ENCODE peak calls at places on chromosomes 4 and X, in seven cellular contexts. One of them, this sample, is unnamed.

GRCh38 chr4:60743654-60744053 is 456.5 kb upstream of the ADGRL3 start:
- DNase-seq in fibroblast of pulmonary artery: no peak
- DNase-seq in cardiac fibroblast: no peak
- DNase-seq in AG10803: no peak
- DNase-seq in right lobe of liver: no peak
- DNase-seq in GM06990: no peak
- DNase-seq in body of pancreas: no peak
- DNase-seq in this sample: no peak

GRCh38 chr4:98113005-98113404 is 30.3 kb downstream of the STPG2 start:
- DNase-seq in fibroblast of pulmonary artery: peak; percentile 42
- DNase-seq in cardiac fibroblast: peak; percentile 42
- DNase-seq in AG10803: peak; percentile 28
- DNase-seq in right lobe of liver: no peak
- DNase-seq in GM06990: no peak
- DNase-seq in body of pancreas: no peak
- DNase-seq in this sample: no peak

GRCh38 chr4:52551487-52551886 is 107.6 kb downstream of the USP46 start:
- DNase-seq in fibroblast of pulmonary artery: no peak
- DNase-seq in cardiac fibroblast: peak; percentile 20
- DNase-seq in AG10803: no peak
- DNase-seq in right lobe of liver: no peak
- DNase-seq in GM06990: no peak
- DNase-seq in body of pancreas: no peak
- DNase-seq in this sample: no peak

GRCh38 chr4:52588097-52588496 is 71.0 kb downstream of the USP46 start:
- DNase-seq in fibroblast of pulmonary artery: peak; percentile 23
- DNase-seq in cardiac fibroblast: peak; percentile 31
- DNase-seq in AG10803: peak; percentile 14
- DNase-seq in right lobe of liver: no peak
- DNase-seq in GM06990: no peak
- DNase-seq in body of pancreas: peak; percentile 33
- DNase-seq in this sample: no peak

GRCh38 chrX:113260474-113260873 is 419.8 kb upstream of the AMOT start:
- DNase-seq in fibroblast of pulmonary artery: peak; percentile 4
- DNase-seq in cardiac fibroblast: peak; percentile 0
- DNase-seq in AG10803: peak; percentile 0
- DNase-seq in right lobe of liver: no peak
- DNase-seq in GM06990: no peak
- DNase-seq in body of pancreas: no peak
- DNase-seq in this sample: no peak

GRCh38 chr4:3612275-3612674 is 80.1 kb upstream of the LRPAP1 start:
- DNase-seq in fibroblast of pulmonary artery: no peak
- DNase-seq in cardiac fibroblast: no peak
- DNase-seq in AG10803: no peak
- DNase-seq in right lobe of liver: no peak
- DNase-seq in GM06990: no peak
- DNase-seq in body of pancreas: no peak
- DNase-seq in this sample: no peak

GRCh38 chr4:179485781-179486180 is 2043.5 kb upstream of the AGA start:
- DNase-seq in fibroblast of pulmonary artery: no peak
- DNase-seq in cardiac fibroblast: no peak
- DNase-seq in AG10803: no peak
- DNase-seq in right lobe of liver: no peak
- DNase-seq in GM06990: no peak
- DNase-seq in body of pancreas: no peak
- DNase-seq in this sample: no peak

GRCh38 chr4:12881945-12882589 is 602.1 kb downstream of the RAB28 start:
- DNase-seq in fibroblast of pulmonary artery: no peak
- DNase-seq in cardiac fibroblast: no peak
- DNase-seq in AG10803: no peak
- DNase-seq in right lobe of liver: no peak
- DNase-seq in GM06990: no peak
- DNase-seq in body of pancreas: no peak
- DNase-seq in this sample: no peak

GRCh38 chr4:58514299-58514698 is 1404.1 kb upstream of the IGFBP7 start:
- DNase-seq in fibroblast of pulmonary artery: no peak
- DNase-seq in cardiac fibroblast: no peak
- DNase-seq in AG10803: no peak
- DNase-seq in right lobe of liver: no peak
- DNase-seq in GM06990: no peak
- DNase-seq in body of pancreas: no peak
- DNase-seq in this sample: no peak

GRCh38 chr4:183107891-183108459 is 8.9 kb downstream of the WWC2 start:
- DNase-seq in fibroblast of pulmonary artery: no peak
- DNase-seq in cardiac fibroblast: no peak
- DNase-seq in AG10803: no peak
- DNase-seq in right lobe of liver: no peak
- DNase-seq in GM06990: no peak
- DNase-seq in body of pancreas: no peak
- DNase-seq in this sample: no peak

GRCh38 chr4:90084277-90084966 is 42.8 kb upstream of the CCSER1 start:
- DNase-seq in fibroblast of pulmonary artery: no peak
- DNase-seq in cardiac fibroblast: no peak
- DNase-seq in AG10803: no peak
- DNase-seq in right lobe of liver: no peak
- DNase-seq in GM06990: no peak
- DNase-seq in body of pancreas: no peak
- DNase-seq in this sample: no peak

GRCh38 chr4:90084967-90085295 is 42.3 kb upstream of the CCSER1 start:
- DNase-seq in fibroblast of pulmonary artery: no peak
- DNase-seq in cardiac fibroblast: no peak
- DNase-seq in AG10803: no peak
- DNase-seq in right lobe of liver: no peak
- DNase-seq in GM06990: no peak
- DNase-seq in body of pancreas: no peak
- DNase-seq in this sample: no peak

GRCh38 chr4:90078440-90078839 is 48.8 kb upstream of the CCSER1 start:
- DNase-seq in fibroblast of pulmonary artery: no peak
- DNase-seq in cardiac fibroblast: no peak
- DNase-seq in AG10803: no peak
- DNase-seq in right lobe of liver: no peak
- DNase-seq in GM06990: no peak
- DNase-seq in body of pancreas: no peak
- DNase-seq in this sample: no peak

GRCh38 chr4:90080116-90080515 is 47.1 kb upstream of the CCSER1 start:
- DNase-seq in fibroblast of pulmonary artery: no peak
- DNase-seq in cardiac fibroblast: no peak
- DNase-seq in AG10803: no peak
- DNase-seq in right lobe of liver: no peak
- DNase-seq in GM06990: no peak
- DNase-seq in body of pancreas: no peak
- DNase-seq in this sample: no peak

GRCh38 chr4:90081432-90082195 is 45.6 kb upstream of the CCSER1 start:
- DNase-seq in fibroblast of pulmonary artery: no peak
- DNase-seq in cardiac fibroblast: no peak
- DNase-seq in AG10803: no peak
- DNase-seq in right lobe of liver: no peak
- DNase-seq in GM06990: no peak
- DNase-seq in body of pancreas: no peak
- DNase-seq in this sample: no peak
- H3K4me3 ChIP-seq in fibroblast of pulmonary artery: no peak overlapping the region
- H3K4me3 ChIP-seq in cardiac fibroblast: no peak overlapping the region
- H3K4me3 ChIP-seq in AG10803: no peak overlapping the region
- H3K4me3 ChIP-seq in right lobe of liver: no peak overlapping the region
- H3K4me3 ChIP-seq in GM06990: no peak overlapping the region
- H3K4me3 ChIP-seq in body of pancreas: no peak overlapping the region
- H3K4me3 ChIP-seq in this sample: no peak overlapping the region

DNA sequence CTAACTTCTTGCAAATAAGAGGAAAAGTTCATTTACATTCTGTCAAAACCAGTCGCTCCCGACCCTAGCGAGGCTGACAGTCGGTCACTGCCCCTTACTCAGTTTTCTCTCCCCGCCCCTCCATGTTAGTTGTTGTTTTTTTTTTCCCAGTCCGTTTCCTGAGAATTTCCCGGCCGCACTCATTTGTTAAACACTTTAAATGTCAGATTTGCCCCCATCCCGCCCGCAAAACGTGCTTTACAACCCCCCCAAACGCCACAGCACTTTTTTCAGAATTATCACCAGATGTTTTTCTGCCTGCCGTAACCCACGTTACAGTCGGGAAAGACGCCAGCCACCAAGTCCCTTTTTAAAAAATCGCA is 88.9 kb downstream of the HPRT1 start:
- DNase-seq in fibroblast of pulmonary artery: no peak
- DNase-seq in cardiac fibroblast: no peak
- DNase-seq in AG10803: no peak
- DNase-seq in right lobe of liver: no peak
- DNase-seq in GM06990: no peak
- DNase-seq in body of pancreas: no peak
- DNase-seq in this sample: no peak
- H3K4me3 ChIP-seq in fibroblast of pulmonary artery: peak overlapping the region; percentile 80
- H3K4me3 ChIP-seq in cardiac fibroblast: peak overlapping the region; percentile 73
- H3K4me3 ChIP-seq in AG10803: peak overlapping the region; percentile 78
- H3K4me3 ChIP-seq in right lobe of liver: peak overlapping the region; percentile 40
- H3K4me3 ChIP-seq in GM06990: peak overlapping the region; percentile 71
- H3K4me3 ChIP-seq in body of pancreas: peak overlapping the region; percentile 41
- H3K4me3 ChIP-seq in this sample: peak overlapping the region; percentile 77

GRCh38 chrX:131746491-131746968 is 202.7 kb downstream of the OR13H1 start:
- DNase-seq in fibroblast of pulmonary artery: no peak
- DNase-seq in cardiac fibroblast: no peak
- DNase-seq in AG10803: no peak
- DNase-seq in right lobe of liver: peak; percentile 81
- DNase-seq in GM06990: peak; percentile 83
- DNase-seq in body of pancreas: no peak
- DNase-seq in this sample: no peak
- H3K4me3 ChIP-seq in fibroblast of pulmonary artery: no peak overlapping the region
- H3K4me3 ChIP-seq in cardiac fibroblast: no peak overlapping the region
- H3K4me3 ChIP-seq in AG10803: no peak overlapping the region
- H3K4me3 ChIP-seq in right lobe of liver: peak overlapping the region; percentile 66
- H3K4me3 ChIP-seq in GM06990: peak overlapping the region; percentile 55
- H3K4me3 ChIP-seq in body of pancreas: no peak overlapping the region
- H3K4me3 ChIP-seq in this sample: peak overlapping the region; percentile 26

GRCh38 chr4:125961626-125962025 is 646.9 kb downstream of the FAT4 start:
- DNase-seq in fibroblast of pulmonary artery: no peak
- DNase-seq in cardiac fibroblast: no peak
- DNase-seq in AG10803: no peak
- DNase-seq in right lobe of liver: no peak
- DNase-seq in GM06990: no peak
- DNase-seq in body of pancreas: no peak
- DNase-seq in this sample: no peak

GRCh38 chr4:125956281-125956680 is 641.5 kb downstream of the FAT4 start:
- DNase-seq in fibroblast of pulmonary artery: no peak
- DNase-seq in cardiac fibroblast: no peak
- DNase-seq in AG10803: peak; percentile 22
- DNase-seq in right lobe of liver: no peak
- DNase-seq in GM06990: no peak
- DNase-seq in body of pancreas: no peak
- DNase-seq in this sample: no peak

GRCh38 chr4:125952631-125953030 is 637.9 kb downstream of the FAT4 start:
- DNase-seq in fibroblast of pulmonary artery: no peak
- DNase-seq in cardiac fibroblast: no peak
- DNase-seq in AG10803: peak; percentile 57
- DNase-seq in right lobe of liver: no peak
- DNase-seq in GM06990: no peak
- DNase-seq in body of pancreas: no peak
- DNase-seq in this sample: no peak

DNA sequence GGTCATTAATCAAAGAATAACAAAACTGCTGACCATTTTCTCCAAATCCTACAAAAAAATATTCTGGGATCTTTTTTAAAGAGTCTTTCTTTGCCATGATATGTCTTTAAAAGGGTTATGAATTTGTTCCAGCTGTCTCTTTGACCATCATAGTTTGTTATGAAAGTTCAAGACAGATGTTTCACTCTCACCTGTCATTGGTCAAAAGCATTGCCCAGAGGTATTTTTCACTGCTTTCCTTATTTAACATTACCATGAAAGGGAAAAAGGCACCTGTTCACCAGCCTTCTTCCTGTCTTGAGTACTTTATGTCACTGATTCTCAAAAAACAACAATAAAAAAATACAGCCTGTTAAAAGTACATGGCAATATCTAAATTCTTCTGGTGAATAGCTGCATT is 643.8 kb downstream of the FAT4 start:
- DNase-seq in fibroblast of pulmonary artery: no peak
- DNase-seq in cardiac fibroblast: no peak
- DNase-seq in AG10803: no peak
- DNase-seq in right lobe of liver: no peak
- DNase-seq in GM06990: no peak
- DNase-seq in body of pancreas: no peak
- DNase-seq in this sample: no peak
- H3K4me3 ChIP-seq in fibroblast of pulmonary artery: no peak overlapping the region
- H3K4me3 ChIP-seq in cardiac fibroblast: no peak overlapping the region
- H3K4me3 ChIP-seq in AG10803: no peak overlapping the region
- H3K4me3 ChIP-seq in right lobe of liver: no peak overlapping the region
- H3K4me3 ChIP-seq in GM06990: no peak overlapping the region
- H3K4me3 ChIP-seq in body of pancreas: no peak overlapping the region
- H3K4me3 ChIP-seq in this sample: no peak overlapping the region

GRCh38 chrX:153879741-153880439 is 6.1 kb downstream of the L1CAM start:
- DNase-seq in fibroblast of pulmonary artery: no peak
- DNase-seq in cardiac fibroblast: no peak
- DNase-seq in AG10803: no peak
- DNase-seq in right lobe of liver: no peak
- DNase-seq in GM06990: no peak
- DNase-seq in body of pancreas: no peak
- DNase-seq in this sample: no peak

GRCh38 chrX:153877571-153878261 is 8.3 kb downstream of the L1CAM start:
- DNase-seq in fibroblast of pulmonary artery: no peak
- DNase-seq in cardiac fibroblast: no peak
- DNase-seq in AG10803: no peak
- DNase-seq in right lobe of liver: no peak
- DNase-seq in GM06990: no peak
- DNase-seq in body of pancreas: no peak
- DNase-seq in this sample: no peak

GRCh38 chrX:153880440-153880815 is 5.5 kb downstream of the L1CAM start:
- DNase-seq in fibroblast of pulmonary artery: no peak
- DNase-seq in cardiac fibroblast: no peak
- DNase-seq in AG10803: no peak
- DNase-seq in right lobe of liver: no peak
- DNase-seq in GM06990: no peak
- DNase-seq in body of pancreas: no peak
- DNase-seq in this sample: no peak

GRCh38 chrX:153878969-153879653 is 6.9 kb downstream of the L1CAM start:
- DNase-seq in fibroblast of pulmonary artery: no peak
- DNase-seq in cardiac fibroblast: no peak
- DNase-seq in AG10803: no peak
- DNase-seq in right lobe of liver: no peak
- DNase-seq in GM06990: no peak
- DNase-seq in body of pancreas: no peak
- DNase-seq in this sample: no peak

DNA sequence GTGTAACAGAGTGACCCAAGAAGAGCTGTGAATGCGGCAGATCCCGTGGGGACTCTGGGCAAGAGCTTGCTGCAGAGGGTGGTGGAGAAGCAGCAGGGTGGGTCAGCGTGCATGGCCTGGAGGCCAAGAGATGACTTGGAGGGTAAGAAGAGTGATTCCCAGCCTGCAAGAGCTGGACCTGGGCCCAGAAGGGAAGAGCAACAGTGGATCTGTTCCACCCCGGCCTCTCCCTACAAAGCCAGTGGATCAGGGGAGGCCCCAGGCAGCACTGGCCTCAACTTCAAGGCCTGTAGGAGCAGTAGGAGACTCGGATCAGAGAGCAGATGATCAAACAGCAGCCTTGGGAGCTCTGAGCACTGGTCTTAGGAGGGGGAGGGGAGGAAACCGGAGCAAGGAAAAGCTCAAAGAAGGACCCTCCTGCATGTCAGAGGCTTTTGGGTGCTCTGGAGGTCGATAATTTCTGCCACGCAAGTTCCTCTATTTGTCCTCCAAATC is 7.6 kb downstream of the L1CAM start:
- DNase-seq in fibroblast of pulmonary artery: no peak
- DNase-seq in cardiac fibroblast: no peak
- DNase-seq in AG10803: no peak
- DNase-seq in right lobe of liver: no peak
- DNase-seq in GM06990: no peak
- DNase-seq in body of pancreas: no peak
- DNase-seq in this sample: no peak
- H3K4me3 ChIP-seq in fibroblast of pulmonary artery: no peak overlapping the region
- H3K4me3 ChIP-seq in cardiac fibroblast: no peak overlapping the region
- H3K4me3 ChIP-seq in AG10803: no peak overlapping the region
- H3K4me3 ChIP-seq in right lobe of liver: no peak overlapping the region
- H3K4me3 ChIP-seq in GM06990: no peak overlapping the region
- H3K4me3 ChIP-seq in body of pancreas: no peak overlapping the region
- H3K4me3 ChIP-seq in this sample: no peak overlapping the region

This sample was measured in kidney epithelial cell.